ENCODE peak calls at places on chromosomes 13 and 19, in four cellular contexts. One of them, this sample, is unnamed.

GRCh38 chr13:100611678-100612492 is 23.3 kb upstream of the GGACT start:
- DNase-seq in tibial nerve: no peak
- DNase-seq in BE2C: no peak
- DNase-seq in pancreas: peak
- DNase-seq in this sample: no peak

GRCh38 chr13:38914070-38914469 is 76.6 kb downstream of the STOML3 start:
- DNase-seq in tibial nerve: no peak
- DNase-seq in BE2C: no peak
- DNase-seq in pancreas: no peak
- DNase-seq in this sample: no peak

GRCh38 chr13:40518481-40518882 is 148.0 kb downstream of the FOXO1 start:
- DNase-seq in tibial nerve: no peak
- DNase-seq in BE2C: no peak
- DNase-seq in pancreas: peak
- DNase-seq in this sample: no peak

GRCh38 chr19:29098091-29098490 is 114.9 kb downstream of the UQCRFS1 start:
- DNase-seq in tibial nerve: no peak
- DNase-seq in BE2C: no peak
- DNase-seq in pancreas: no peak
- DNase-seq in this sample: no peak

GRCh38 chr13:54972838-54973237 is 1944.2 kb downstream of the OLFM4 start:
- DNase-seq in tibial nerve: no peak
- DNase-seq in BE2C: no peak
- DNase-seq in pancreas: no peak
- DNase-seq in this sample: no peak

GRCh38 chr13:93249259-93249917 is 22.8 kb downstream of the GPC6 start:
- DNase-seq in tibial nerve: no peak
- DNase-seq in BE2C: no peak
- DNase-seq in pancreas: no peak
- DNase-seq in this sample: no peak

GRCh38 chr13:41132512-41133152 is at the start of gene KBTBD6:
- DNase-seq in tibial nerve: peak
- DNase-seq in BE2C: peak
- DNase-seq in pancreas: peak
- DNase-seq in this sample: peak

GRCh38 chr13:43546260-43546659 is 240.5 kb downstream of the ENOX1 start:
- DNase-seq in tibial nerve: no peak
- DNase-seq in BE2C: peak
- DNase-seq in pancreas: no peak
- DNase-seq in this sample: no peak

GRCh38 chr13:109096101-109096500 is 466.7 kb downstream of the MYO16 start:
- DNase-seq in tibial nerve: no peak
- DNase-seq in BE2C: no peak
- DNase-seq in pancreas: no peak
- DNase-seq in this sample: no peak

GRCh38 chr19:1843646-1844394 is 4.5 kb downstream of the REXO1 start:
- DNase-seq in tibial nerve: no peak
- DNase-seq in BE2C: no peak
- DNase-seq in pancreas: no peak
- DNase-seq in this sample: no peak

GRCh38 chr19:50959731-50960500 is 7.1 kb upstream of the KLK5 start:
- DNase-seq in tibial nerve: no peak
- DNase-seq in BE2C: no peak
- DNase-seq in pancreas: no peak
- DNase-seq in this sample: no peak

GRCh38 chr19:3656073-3656746 is 29.6 kb upstream of the CACTIN start:
- DNase-seq in tibial nerve: no peak
- DNase-seq in BE2C: no peak
- DNase-seq in pancreas: no peak
- DNase-seq in this sample: no peak

GRCh38 chr13:111429064-111429558 is 108.7 kb downstream of the TEX29 start:
- DNase-seq in tibial nerve: no peak
- DNase-seq in BE2C: peak
- DNase-seq in pancreas: peak
- DNase-seq in this sample: peak

GRCh38 chr13:29507356-29507755 is 88.1 kb downstream of the SLC7A1 start:
- DNase-seq in tibial nerve: no peak
- DNase-seq in BE2C: peak
- DNase-seq in pancreas: no peak
- DNase-seq in this sample: no peak

GRCh38 chr19:8512115-8512967 is 1.6 kb downstream of the ZNF414 start:
- DNase-seq in tibial nerve: no peak
- DNase-seq in BE2C: peak
- DNase-seq in pancreas: no peak
- DNase-seq in this sample: peak

GRCh38 chr13:110346661-110347067 is 39.6 kb downstream of the COL4A2 start:
- DNase-seq in tibial nerve: no peak
- DNase-seq in BE2C: no peak
- DNase-seq in pancreas: no peak
- DNase-seq in this sample: no peak

GRCh38 chr13:103523853-103524252 is 457.6 kb upstream of the SLC10A2 start:
- DNase-seq in tibial nerve: no peak
- DNase-seq in BE2C: no peak
- DNase-seq in pancreas: no peak
- DNase-seq in this sample: no peak

GRCh38 chr19:8366961-8367326 is 3.0 kb downstream of the ANGPTL4 start:
- DNase-seq in tibial nerve: no peak
- DNase-seq in BE2C: no peak
- DNase-seq in pancreas: no peak
- DNase-seq in this sample: no peak

GRCh38 chr19:4367781-4368127 is 24.4 kb downstream of the MPND start:
- DNase-seq in tibial nerve: no peak
- DNase-seq in BE2C: no peak
- DNase-seq in pancreas: peak
- DNase-seq in this sample: no peak

GRCh38 chr19:32343550-32344262 is 1.7 kb upstream of the ZNF507 start:
- DNase-seq in tibial nerve: no peak
- DNase-seq in BE2C: no peak
- DNase-seq in pancreas: no peak
- DNase-seq in this sample: no peak

GRCh38 chr19:46179076-46179740 is 31.2 kb downstream of the IGFL2 start:
- DNase-seq in tibial nerve: no peak
- DNase-seq in BE2C: no peak
- DNase-seq in pancreas: no peak
- DNase-seq in this sample: no peak

DNA sequence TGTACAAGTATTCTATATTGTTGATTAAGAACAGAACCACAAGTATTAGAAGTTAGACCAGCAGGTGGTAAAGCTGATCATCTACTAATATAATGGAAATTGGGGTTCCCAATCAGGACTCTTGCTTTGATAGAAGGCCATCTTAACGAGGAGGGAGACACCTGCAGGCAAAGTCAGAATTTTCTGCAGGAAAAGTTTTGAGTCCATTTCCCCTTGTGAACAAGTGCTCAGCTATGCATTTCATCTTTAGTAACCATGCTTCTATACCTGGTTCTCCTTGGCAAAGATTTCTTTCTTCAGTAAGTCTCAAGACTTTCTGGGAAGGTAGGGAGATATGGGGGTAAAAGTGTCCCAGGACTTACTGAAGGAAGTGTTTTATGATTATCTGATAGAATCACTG is 36.1 kb upstream of the USPL1 start:
- DNase-seq in tibial nerve: no peak
- DNase-seq in BE2C: no peak
- DNase-seq in pancreas: no peak
- DNase-seq in this sample: no peak
- TF ChIP-seq CTCF in tibial nerve: no peak
- TF ChIP-seq CTCF in BE2C: peak
- TF ChIP-seq CTCF in pancreas: no peak
- TF ChIP-seq CTCF in this sample: peak

DNA sequence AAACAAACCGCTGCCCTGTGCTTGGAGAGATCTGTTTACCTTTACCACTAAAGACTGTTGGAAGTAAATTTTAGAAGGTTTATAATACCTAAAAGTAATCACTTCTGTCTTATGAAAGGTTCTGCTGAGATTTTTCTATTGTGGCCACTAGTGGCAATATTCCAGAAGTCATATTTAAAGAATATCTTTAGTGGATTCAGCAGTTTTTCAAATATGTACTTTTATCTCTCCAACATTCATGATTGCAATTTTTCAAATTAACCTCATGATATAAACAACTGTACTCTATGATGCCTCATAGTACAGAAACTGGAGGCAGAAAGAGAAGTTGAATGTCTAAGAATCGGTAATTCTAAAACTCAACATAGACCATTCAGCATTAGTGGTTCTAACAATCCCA is 53.2 kb upstream of the USPL1 start:
- DNase-seq in tibial nerve: no peak
- DNase-seq in BE2C: no peak
- DNase-seq in pancreas: no peak
- DNase-seq in this sample: no peak
- TF ChIP-seq CTCF in tibial nerve: no peak
- TF ChIP-seq CTCF in BE2C: no peak
- TF ChIP-seq CTCF in pancreas: no peak
- TF ChIP-seq CTCF in this sample: no peak

GRCh38 chr19:42323852-42324654 is 1.4 kb upstream of the MEGF8 start:
- DNase-seq in tibial nerve: no peak
- DNase-seq in BE2C: no peak
- DNase-seq in pancreas: no peak
- DNase-seq in this sample: no peak

GRCh38 chr19:42325308-42325895 is at the start of gene MEGF8:
- DNase-seq in tibial nerve: peak
- DNase-seq in BE2C: peak
- DNase-seq in pancreas: peak
- DNase-seq in this sample: peak

GRCh38 chr19:42325896-42326771 is 699 bp downstream of the MEGF8 start:
- DNase-seq in tibial nerve: no peak
- DNase-seq in BE2C: no peak
- DNase-seq in pancreas: peak
- DNase-seq in this sample: peak

GRCh38 chr19:42323473-42323851 is 2.0 kb upstream of the MEGF8 start:
- DNase-seq in tibial nerve: no peak
- DNase-seq in BE2C: no peak
- DNase-seq in pancreas: no peak
- DNase-seq in this sample: peak

GRCh38 chr19:42324655-42325307 is 654 bp upstream of the MEGF8 start:
- DNase-seq in tibial nerve: no peak
- DNase-seq in BE2C: no peak
- DNase-seq in pancreas: peak
- DNase-seq in this sample: no peak
- TF ChIP-seq CTCF in tibial nerve: no peak
- TF ChIP-seq CTCF in BE2C: no peak
- TF ChIP-seq CTCF in pancreas: no peak
- TF ChIP-seq CTCF in this sample: no peak

DNA sequence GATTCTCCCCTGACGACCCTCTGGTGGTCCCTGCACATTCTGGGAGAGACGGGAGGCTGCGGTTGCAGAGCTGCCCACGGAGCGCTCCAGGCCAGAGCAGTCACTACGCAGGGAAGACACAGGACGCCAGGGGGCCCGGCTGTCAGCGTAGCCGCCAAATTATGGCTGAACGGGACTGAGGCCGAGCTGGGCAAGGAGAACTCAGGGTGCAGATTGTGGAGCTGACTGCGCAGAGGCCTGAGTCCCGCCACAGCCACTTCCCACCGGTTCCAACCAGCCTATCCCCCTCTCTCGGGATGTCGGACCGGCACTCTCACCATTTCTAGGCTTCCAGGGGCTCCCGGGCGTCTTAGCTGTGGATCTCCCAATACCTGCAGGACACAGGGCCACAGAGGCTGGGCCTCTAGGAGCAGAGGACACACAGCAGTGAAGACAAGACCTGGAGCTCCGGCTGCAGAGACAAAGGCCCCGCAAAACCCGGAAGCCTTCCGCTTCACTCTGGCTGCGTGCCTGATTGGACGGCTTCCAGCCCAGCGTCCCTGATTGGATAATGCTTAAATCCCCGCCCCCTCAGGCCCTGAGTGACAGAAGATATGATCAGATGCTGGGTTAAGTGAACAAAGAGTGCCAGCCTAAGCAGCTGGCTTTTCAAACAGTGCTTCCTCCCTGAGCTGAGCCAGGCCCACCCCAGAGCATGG is at the start of gene ZNF737:
- DNase-seq in tibial nerve: peak
- DNase-seq in BE2C: peak
- DNase-seq in pancreas: peak
- DNase-seq in this sample: peak
- TF ChIP-seq CTCF in tibial nerve: peak
- TF ChIP-seq CTCF in BE2C: peak
- TF ChIP-seq CTCF in pancreas: no peak
- TF ChIP-seq CTCF in this sample: peak

DNA sequence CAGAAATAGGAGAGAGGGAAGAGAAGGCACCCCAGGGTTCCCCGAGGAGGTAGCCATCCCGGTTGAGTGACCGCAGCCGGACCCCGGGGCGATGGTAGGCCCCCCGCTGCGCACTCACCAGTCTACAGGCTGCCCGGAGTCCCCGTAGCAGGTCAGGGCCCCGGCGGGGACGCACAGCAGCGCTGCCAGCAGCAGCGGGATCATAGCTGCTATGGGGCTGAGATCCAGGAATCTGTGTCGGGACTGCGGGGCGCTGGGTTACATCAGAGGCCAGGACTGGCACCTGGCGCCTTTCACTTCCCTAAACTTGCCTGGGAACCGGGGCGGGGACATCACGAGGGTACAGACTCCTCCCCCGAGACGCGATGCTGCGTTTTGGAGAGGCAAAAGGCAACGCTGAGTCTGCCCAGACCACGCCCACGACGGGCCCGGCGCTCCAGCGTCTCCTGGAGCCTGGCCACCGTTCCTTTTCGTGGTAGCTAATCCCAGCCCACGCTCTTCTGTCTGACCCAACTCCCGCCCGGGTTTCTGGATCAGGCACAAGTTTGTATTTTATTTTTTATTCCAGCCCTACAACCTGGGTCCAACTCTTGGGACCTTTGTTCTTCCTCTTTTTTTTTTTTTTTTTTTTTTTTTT is at the start of gene DNASE2:
- DNase-seq in tibial nerve: peak
- DNase-seq in BE2C: peak
- DNase-seq in pancreas: peak
- DNase-seq in this sample: peak
- TF ChIP-seq CTCF in tibial nerve: no peak
- TF ChIP-seq CTCF in BE2C: no peak
- TF ChIP-seq CTCF in pancreas: no peak
- TF ChIP-seq CTCF in this sample: no peak

GRCh38 chr13:98761126-98761978 is 8.9 kb upstream of the SLC15A1 start:
- DNase-seq in tibial nerve: no peak
- DNase-seq in BE2C: no peak
- DNase-seq in pancreas: no peak
- DNase-seq in this sample: no peak
- TF ChIP-seq CTCF in tibial nerve: no peak
- TF ChIP-seq CTCF in BE2C: no peak
- TF ChIP-seq CTCF in pancreas: no peak
- TF ChIP-seq CTCF in this sample: no peak

GRCh38 chr13:80462567-80462966 is 121.6 kb upstream of the SPRY2 start:
- DNase-seq in tibial nerve: no peak
- DNase-seq in BE2C: no peak
- DNase-seq in pancreas: no peak
- DNase-seq in this sample: no peak
- TF ChIP-seq CTCF in tibial nerve: no peak
- TF ChIP-seq CTCF in BE2C: no peak
- TF ChIP-seq CTCF in pancreas: no peak
- TF ChIP-seq CTCF in this sample: no peak

DNA sequence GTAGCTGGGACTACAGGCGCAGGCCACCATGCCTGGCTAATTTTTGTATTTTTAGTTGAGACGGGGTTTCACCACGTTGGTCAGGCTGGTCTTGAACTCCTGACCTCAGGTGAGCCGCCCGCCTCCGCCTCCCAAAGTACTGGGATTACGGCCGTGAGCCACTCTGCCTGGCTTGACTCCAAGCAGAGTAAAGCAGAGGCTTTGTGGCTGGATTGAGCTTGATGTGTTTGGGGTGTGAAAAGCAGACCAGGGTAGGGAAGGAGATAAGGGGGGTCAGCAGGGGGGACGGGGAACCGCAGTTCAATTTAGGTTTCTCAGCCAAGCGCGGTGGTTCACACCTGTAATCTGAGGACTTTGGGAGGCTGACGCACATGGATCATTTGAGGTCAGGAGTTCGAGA is 4.2 kb upstream of the CLPP start:
- DNase-seq in tibial nerve: no peak
- DNase-seq in BE2C: no peak
- DNase-seq in pancreas: no peak
- DNase-seq in this sample: no peak
- TF ChIP-seq CTCF in tibial nerve: no peak
- TF ChIP-seq CTCF in BE2C: no peak
- TF ChIP-seq CTCF in pancreas: no peak
- TF ChIP-seq CTCF in this sample: no peak